ENCODE peak calls at places on chromosomes 12 and 14, in four cellular contexts. Z, V, O and E are unnamed samples.

GRCh38 chr12:95674088-95674595 is 116.4 kb downstream of the NTN4 start:
- DNase-seq in Z (no peak), V (no peak), O (no peak), E (peak; percentile 75)

GRCh38 chr12:124680863-124681778 is 113.7 kb upstream of the NCOR2 start:
- DNase-seq in Z (peak; percentile 76), V (peak; percentile 38), O (peak; percentile 95), E (peak; percentile 94)

GRCh38 chr12:121652767-121653497 is 16.5 kb downstream of the MORN3 start:
- DNase-seq in Z (no peak), V (no peak), O (no peak), E (no peak)

GRCh38 chr12:84814664-84815245 is 97.8 kb downstream of the SLC6A15 start:
- DNase-seq in Z (no peak), V (no peak), O (peak; percentile 21), E (no peak)

GRCh38 chr12:2779281-2779680 is 15.5 kb upstream of the FKBP4 start:
- DNase-seq in Z (no peak), V (no peak), O (no peak), E (no peak)

GRCh38 chr12:11814362-11814761 is 164.9 kb downstream of the ETV6 start:
- DNase-seq in Z (no peak), V (no peak), O (peak; percentile 89), E (peak; percentile 76)

GRCh38 chr12:124321040-124321481 is 26.2 kb downstream of the RFLNA start:
- DNase-seq in Z (peak; percentile 61), V (peak; percentile 13), O (peak; percentile 39), E (peak; percentile 59)

GRCh38 chr12:104485651-104486341 is 29.0 kb downstream of the CHST11 start:
- DNase-seq in Z (peak; percentile 73), V (no peak), O (no peak), E (no peak)

GRCh38 chr12:25456474-25456873 is 96.6 kb downstream of the LMNTD1 start:
- DNase-seq in Z (no peak), V (no peak), O (no peak), E (no peak)

GRCh38 chr12:117587646-117588287 is 226.3 kb upstream of the NOS1 start:
- DNase-seq in Z (peak; percentile 60), V (no peak), O (no peak), E (peak; percentile 57)

GRCh38 chr12:62629413-62629812 is 162.8 kb downstream of the MON2 start:
- DNase-seq in Z (no peak), V (no peak), O (no peak), E (no peak)

GRCh38 chr14:71773900-71774481 is 158.2 kb upstream of the RGS6 start:
- DNase-seq in Z (no peak), V (peak; percentile 4), O (no peak), E (no peak)

GRCh38 chr12:116199160-116199559 is 78.3 kb downstream of the MED13L start:
- DNase-seq in Z (no peak), V (no peak), O (no peak), E (no peak)

GRCh38 chr12:3405821-3406220 is 85.2 kb upstream of the PRMT8 start:
- DNase-seq in Z (no peak), V (no peak), O (no peak), E (no peak)

GRCh38 chr14:22168092-22168955 is 420.7 kb downstream of the DAD1 start:
- DNase-seq in Z (no peak), V (no peak), O (peak; percentile 63), E (no peak)

GRCh38 chr12:86724716-86725115 is 468.5 kb upstream of the MGAT4C start:
- DNase-seq in Z (no peak), V (no peak), O (peak; percentile 86), E (no peak)

GRCh38 chr12:56957229-56958052 is at the start of gene RDH16:
- DNase-seq in Z (no peak), V (peak; percentile 71), O (no peak), E (no peak)

GRCh38 chr12:49019435-49020317 is 1.1 kb upstream of the PRKAG1 start:
- DNase-seq in Z (peak; percentile 81), V (no peak), O (peak; percentile 23), E (peak; percentile 47)

GRCh38 chr14:68978550-68978911 is 571 bp downstream of the ACTN1 start:
- DNase-seq in Z (peak; percentile 70), V (no peak), O (no peak), E (peak; percentile 33)

GRCh38 chr12:24066865-24067264 is 117.4 kb upstream of the SOX5 start:
- DNase-seq in Z (no peak), V (no peak), O (peak; percentile 77), E (peak; percentile 66)

GRCh38 chr12:123548107-123548506 is 14.6 kb upstream of the RILPL1 start:
- DNase-seq in Z (no peak), V (no peak), O (no peak), E (no peak)

GRCh38 chr12:12719496-12719895 is 2.3 kb downstream of the CDKN1B start:
- DNase-seq in Z (no peak), V (no peak), O (no peak), E (peak; percentile 68)

GRCh38 chr12:57744194-57744776 is 554 bp upstream of the TSPAN31 start:
- DNase-seq in Z (peak; percentile 83), V (no peak), O (peak; percentile 85), E (no peak)

GRCh38 chr12:46391630-46392029 is 19.1 kb upstream of the SLC38A2 start:
- DNase-seq in Z (no peak), V (no peak), O (no peak), E (no peak)

GRCh38 chr12:46390881-46391280 is 18.3 kb upstream of the SLC38A2 start:
- DNase-seq in Z (no peak), V (no peak), O (no peak), E (peak; percentile 76)

GRCh38 chr12:46396826-46397225 is 24.3 kb upstream of the SLC38A2 start:
- DNase-seq in Z (no peak), V (no peak), O (no peak), E (no peak)

GRCh38 chr12:46390304-46390703 is 17.7 kb upstream of the SLC38A2 start:
- DNase-seq in Z (no peak), V (no peak), O (no peak), E (no peak)

GRCh38 chr12:46395308-46395707 is 22.7 kb upstream of the SLC38A2 start:
- DNase-seq in Z (no peak), V (no peak), O (no peak), E (no peak)
- H3K9me1 ChIP-seq in Z (peaks cover under 1% of the 10 kb centered on the region), V (no peaks in the 10 kb centered on the region), O (no peaks in the 10 kb centered on the region), E (no peaks in the 10 kb centered on the region)

GRCh38 chr14:101917413-101918124 is 46.8 kb upstream of the DYNC1H1 start:
- DNase-seq in Z (no peak), V (no peak), O (no peak), E (no peak)
- H3K4me2 ChIP-seq in Z (no peak overlapping the region), V (no peak overlapping the region), O (no peak overlapping the region), E (no peak overlapping the region)

GRCh38 chr12:133124674-133125073 is 5.4 kb downstream of the ZNF891 start:
- DNase-seq in Z (no peak), V (no peak), O (no peak), E (no peak)
- H3K9me1 ChIP-seq in Z (no peaks in the 10 kb centered on the region), V (no peaks in the 10 kb centered on the region), O (no peaks in the 10 kb centered on the region), E (no peaks in the 10 kb centered on the region)

GRCh38 chr14:23547924-23548323 is 3.6 kb downstream of the ZFHX2 start:
- DNase-seq in Z (no peak), V (no peak), O (no peak), E (no peak)
- H3K4me2 ChIP-seq in Z (no peak overlapping the region), V (no peak overlapping the region), O (peak overlapping the region; percentile 32), E (no peak overlapping the region)

GRCh38 chr12:6198556-6198955 is 1.6 kb upstream of the CD9 start:
- DNase-seq in Z (no peak), V (no peak), O (no peak), E (no peak)
- H3K9me1 ChIP-seq in Z (no peaks in the 10 kb centered on the region), V (peaks cover 3% of the 10 kb centered on the region), O (peaks cover 16% of the 10 kb centered on the region), E (no peaks in the 10 kb centered on the region)

GRCh38 chr14:26194816-26195215 is 403.0 kb downstream of the NOVA1 start:
- DNase-seq in Z (no peak), V (no peak), O (no peak), E (no peak)

GRCh38 chr14:26200675-26201074 is 397.2 kb downstream of the NOVA1 start:
- DNase-seq in Z (no peak), V (no peak), O (peak; percentile 17), E (no peak)

GRCh38 chr14:26199096-26199495 is 398.7 kb downstream of the NOVA1 start:
- DNase-seq in Z (no peak), V (no peak), O (no peak), E (no peak)

GRCh38 chr14:26204362-26204953 is 393.4 kb downstream of the NOVA1 start:
- DNase-seq in Z (no peak), V (no peak), O (no peak), E (peak; percentile 49)

DNA sequence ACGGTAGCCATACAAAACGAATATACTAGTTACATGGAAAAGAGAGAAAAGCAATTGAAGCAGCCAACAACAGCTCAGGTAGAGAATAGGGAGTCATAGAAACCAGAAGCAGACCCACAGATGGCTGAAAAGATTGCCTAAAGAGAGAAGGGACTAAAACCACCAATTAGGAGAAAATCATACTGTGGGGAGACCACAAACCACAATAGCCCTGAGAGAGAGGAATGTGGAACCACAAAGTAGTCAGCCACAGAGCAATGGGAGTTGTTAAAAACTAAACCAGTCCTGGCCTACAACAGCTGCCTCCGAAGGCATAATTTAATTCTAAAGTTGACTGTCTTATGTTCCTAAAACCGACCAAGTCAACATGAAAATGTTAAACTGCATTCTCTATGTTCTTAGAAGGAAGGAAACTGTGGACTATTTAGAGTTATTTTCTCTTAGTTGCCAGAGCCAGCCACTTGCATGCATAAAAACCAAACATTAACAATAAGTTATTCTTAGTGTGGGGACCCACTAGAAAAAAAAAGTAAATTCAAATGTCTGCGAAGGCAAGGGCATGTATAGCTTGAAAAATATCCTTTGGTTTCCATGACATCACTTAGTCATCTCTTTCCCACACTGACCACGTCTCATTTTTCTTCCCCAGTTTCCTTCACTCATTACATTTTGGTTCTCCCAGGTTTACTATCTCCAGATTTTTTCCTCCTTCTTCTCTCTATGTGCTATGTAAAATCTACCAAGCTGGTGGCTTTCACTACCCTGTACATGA is 398.0 kb downstream of the NOVA1 start:
- DNase-seq in Z (no peak), V (no peak), O (no peak), E (no peak)
- H3K4me2 ChIP-seq in Z (no peak overlapping the region), V (no peak overlapping the region), O (no peak overlapping the region), E (no peak overlapping the region)

GRCh38 chr14:93249128-93249831 is 42.2 kb downstream of the UBR7 start:
- DNase-seq in Z (no peak), V (no peak), O (no peak), E (no peak)

GRCh38 chr14:93245764-93246420 is 38.8 kb downstream of the UBR7 start:
- DNase-seq in Z (no peak), V (no peak), O (peak; percentile 34), E (no peak)

GRCh38 chr14:93240678-93241000 is 33.6 kb downstream of the UBR7 start:
- DNase-seq in Z (no peak), V (no peak), O (no peak), E (no peak)

GRCh38 chr14:93246534-93246933 is 39.5 kb downstream of the UBR7 start:
- DNase-seq in Z (no peak), V (no peak), O (no peak), E (no peak)
- H3K9me1 ChIP-seq in Z (no peaks in the 10 kb centered on the region), V (no peaks in the 10 kb centered on the region), O (peaks cover 3% of the 10 kb centered on the region), E (no peaks in the 10 kb centered on the region)